ENCODE peak calls at places on chromosomes 13 and 19, in four cellular contexts. X is ascending aorta, W is left ventricle myocardium inferior, K is kidney epithelial cell. G is an unnamed sample.

GRCh38 chr13:52925221-52925620 is 76.8 kb upstream of the PCDH8 start:
- DNase-seq in X (no peak), W (peak), K (no peak), G (no peak)

GRCh38 chr13:20776751-20777150 is 3.0 kb upstream of the EEF1AKMT1 start:
- DNase-seq in X (no peak), W (no peak), K (no peak), G (no peak)

GRCh38 chr19:19211499-19212432 is at the start of gene NCAN:
- DNase-seq in X (no peak), W (no peak), K (no peak), G (no peak)

GRCh38 chr19:35142531-35143230 is 374 bp upstream of the FXYD7 start:
- DNase-seq in X (no peak), W (peak), K (no peak), G (no peak)

GRCh38 chr13:50948576-50948975 is 39.0 kb downstream of the RNASEH2B start:
- DNase-seq in X (no peak), W (no peak), K (no peak), G (no peak)

GRCh38 chr19:1567848-1568227 is 287 bp downstream of the MEX3D start:
- DNase-seq in X (no peak), W (no peak), K (no peak), G (no peak)

GRCh38 chr13:34064456-34065205 is 246.7 kb downstream of the RFC3 start:
- DNase-seq in X (no peak), W (no peak), K (no peak), G (no peak)

GRCh38 chr19:18657590-18658365 is 20.9 kb downstream of the KLHL26 start:
- DNase-seq in X (peak), W (peak), K (peak), G (peak)

GRCh38 chr13:26624572-26624971 is 67.1 kb downstream of the WASF3 start:
- DNase-seq in X (no peak), W (no peak), K (no peak), G (no peak)

GRCh38 chr13:90427322-90428272 is 919.9 kb upstream of the MIR17HG start:
- DNase-seq in X (no peak), W (no peak), K (no peak), G (no peak)

GRCh38 chr19:7395360-7395781 is 46.6 kb downstream of the ARHGEF18 start:
- DNase-seq in X (no peak), W (no peak), K (no peak), G (no peak)

GRCh38 chr13:114283581-114283980 is 2.2 kb downstream of the UPF3A start:
- DNase-seq in X (no peak), W (no peak), K (no peak), G (no peak)

GRCh38 chr19:58544591-58545285 is 874 bp downstream of the TRIM28 start:
- DNase-seq in X (no peak), W (no peak), K (no peak), G (no peak)

GRCh38 chr19:6238256-6238642 is 41.5 kb downstream of the MLLT1 start:
- DNase-seq in X (no peak), W (no peak), K (no peak), G (no peak)

GRCh38 chr19:40601061-40601973 is at the start of gene LTBP4:
- DNase-seq in X (peak), W (peak), K (no peak), G (no peak)

GRCh38 chr13:113783966-113784644 is 25.1 kb downstream of the TMEM255B start:
- DNase-seq in X (no peak), W (no peak), K (no peak), G (no peak)

GRCh38 chr13:112910016-112910415 is 59.0 kb upstream of the MCF2L start:
- DNase-seq in X (no peak), W (no peak), K (no peak), G (no peak)

GRCh38 chr13:46492946-46493345 is 60.0 kb upstream of the LRCH1 start:
- DNase-seq in X (no peak), W (no peak), K (no peak), G (peak)

GRCh38 chr13:66341978-66342377 is 888.2 kb downstream of the PCDH9 start:
- DNase-seq in X (no peak), W (no peak), K (no peak), G (no peak)

DNA sequence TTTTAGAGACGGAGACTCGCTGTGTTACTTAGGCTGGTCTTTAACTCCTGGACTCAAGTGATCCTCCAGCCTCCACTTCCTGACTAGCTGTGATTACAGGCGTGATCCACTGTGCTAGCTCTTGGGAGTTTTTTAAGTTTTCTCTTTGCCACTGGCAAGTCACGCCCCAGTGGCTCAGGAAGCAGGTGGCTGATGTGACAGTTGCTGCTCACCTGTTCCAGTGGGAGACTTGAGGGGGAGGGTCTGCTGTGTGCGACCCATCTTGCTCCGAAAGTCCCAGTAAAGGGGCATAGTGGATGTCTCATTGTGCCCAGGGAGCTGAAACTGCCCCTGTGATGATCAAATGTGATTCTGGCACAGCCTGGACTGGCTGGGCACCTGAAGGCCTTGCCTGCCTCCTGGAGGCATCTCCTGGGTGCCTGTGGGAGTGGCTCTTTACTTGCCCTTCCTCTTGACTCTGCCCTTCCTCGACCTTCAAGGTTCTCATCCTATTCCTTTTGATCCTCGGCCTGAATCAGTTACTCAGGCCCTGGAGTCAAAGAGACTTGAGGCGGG is 7.8 kb downstream of the SMARCA4 start:
- DNase-seq in X (no peak), W (no peak), K (no peak), G (no peak)
- TF ChIP-seq CTCF in X (no peak), W (no peak), K (no peak), G (no peak)

DNA sequence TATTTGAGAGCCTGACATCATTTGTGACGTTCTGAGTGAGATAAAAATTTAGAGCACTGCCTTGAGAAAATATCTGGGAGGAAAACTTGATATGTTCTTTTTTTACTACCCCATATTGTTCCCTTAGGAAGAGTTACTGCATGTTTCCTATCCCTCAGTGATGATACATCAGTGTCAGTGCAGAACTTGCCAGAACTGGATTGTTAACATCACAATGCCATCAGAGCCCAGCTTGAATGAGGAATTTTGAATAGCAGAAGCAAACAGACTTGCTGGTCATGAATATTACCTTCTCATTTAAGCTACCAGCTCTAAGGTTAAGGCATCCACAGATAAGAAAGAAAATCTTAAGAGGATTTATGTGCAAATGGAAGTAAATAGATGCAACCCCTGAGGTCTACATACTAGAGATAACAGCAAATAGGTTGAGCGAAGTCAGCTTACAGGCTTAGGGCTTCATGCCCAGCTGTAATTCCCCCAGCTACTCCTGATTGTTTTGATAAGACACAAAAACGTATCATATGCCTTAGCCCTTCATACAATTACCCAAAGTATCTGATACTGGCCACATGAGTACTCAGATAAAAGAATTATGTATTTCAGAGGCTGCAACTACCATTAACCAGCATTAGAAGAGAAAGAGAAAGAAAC is 313.7 kb upstream of the ATXN8OS start:
- DNase-seq in X (no peak), W (no peak), K (no peak), G (no peak)
- H3K4me3 ChIP-seq in X (no peak), W (no peak), K (no peak), G (no peak)

DNA sequence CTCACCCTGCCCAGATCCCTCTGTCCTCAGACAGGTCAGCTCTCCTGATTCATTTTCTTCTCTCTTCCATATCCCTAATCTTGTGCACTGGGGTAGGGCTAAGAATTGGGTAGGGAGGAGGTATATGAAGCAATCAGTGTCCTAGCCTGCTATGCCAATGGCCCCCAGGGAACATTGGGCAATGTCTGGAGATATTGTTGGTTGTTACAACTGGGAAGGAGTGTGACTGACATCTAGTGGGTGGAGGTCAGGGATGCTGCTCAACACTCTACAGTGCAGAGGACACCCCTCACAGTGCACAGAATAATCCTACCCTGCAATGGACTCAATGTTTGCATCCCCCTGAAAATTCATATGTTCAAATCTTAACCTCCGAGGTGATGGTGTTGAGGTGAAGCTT is 57.5 kb downstream of the CPAMD8 start:
- DNase-seq in X (no peak), W (no peak), K (no peak), G (no peak)
- TF ChIP-seq CTCF in X (no peak), W (peak), K (no peak), G (no peak)

GRCh38 chr19:16625183-16625958 is 2.6 kb downstream of the MED26 start:
- DNase-seq in X (no peak), W (no peak), K (no peak), G (no peak)
- H3K4me3 ChIP-seq in X (no peak), W (peak), K (no peak), G (no peak)

GRCh38 chr19:48591021-48591420 is 15.5 kb upstream of the SPACA4 start:
- DNase-seq in X (no peak), W (no peak), K (no peak), G (no peak)
- TF ChIP-seq CTCF in X (no peak), W (no peak), K (no peak), G (no peak)

GRCh38 chr13:32851083-32852064 is 164.8 kb upstream of the KL start:
- DNase-seq in X (no peak), W (no peak), K (no peak), G (no peak)
- H3K4me3 ChIP-seq in X (no peak), W (no peak), K (no peak), G (no peak)

G was measured in astrocyte of the cerebellum.